ENCODE peak calls at places on chromosomes 12 and 14, in ten cellular contexts. T, A, O, N, G, M, J, H, K and Z are unnamed samples.

GRCh38 chr14:24138396-24139271 is 2.6 kb downstream of the PSME1 start:
- DNase-seq in M (no peak), H (no peak), G (no peak), K (no peak), A (no peak), O (no peak), J (no peak), N (no peak), T (no peak), Z (no peak)

GRCh38 chr12:1422604-1423315 is 171.6 kb downstream of the FBXL14 start:
- DNase-seq in H (no peak), K (peak; percentile 57), J (no peak), T (no peak), N (no peak), O (no peak), M (no peak), G (no peak), A (no peak), Z (no peak)

GRCh38 chr14:68608235-68608962 is 184.5 kb downstream of the ZFP36L1 start:
- DNase-seq in A (no peak), T (no peak), O (no peak), H (no peak), G (no peak), N (no peak), K (no peak), J (no peak), M (no peak), Z (no peak)

GRCh38 chr14:23481992-23482813 is 12.7 kb downstream of the NGDN start:
- DNase-seq in H (no peak), A (no peak), K (no peak), M (no peak), T (no peak), J (no peak), N (no peak), G (no peak), O (no peak), Z (no peak)

GRCh38 chr12:82415402-82415801 is 57.1 kb downstream of the METTL25 start:
- DNase-seq in J (no peak), G (no peak), K (no peak), A (peak; percentile 52), N (no peak), T (no peak), M (no peak), H (peak; percentile 90), O (no peak), Z (peak; percentile 2)

GRCh38 chr12:107450541-107450940 is 235.1 kb upstream of the PWP1 start:
- DNase-seq in T (no peak), M (no peak), O (no peak), A (no peak), H (no peak), N (no peak), J (peak; percentile 83), G (no peak), K (no peak), Z (peak; percentile 36)

GRCh38 chr12:81332054-81332453 is 254.2 kb downstream of the ACSS3 start:
- DNase-seq in T (no peak), H (no peak), O (no peak), M (no peak), A (peak; percentile 1), N (no peak), K (no peak), G (no peak), J (no peak), Z (no peak)

GRCh38 chr12:72025524-72025923 is 86.9 kb downstream of the TPH2 start:
- DNase-seq in O (no peak), K (no peak), H (peak; percentile 61), G (no peak), T (no peak), J (no peak), A (no peak), M (no peak), N (no peak), Z (no peak)

GRCh38 chr12:51320695-51321320 is 3.2 kb downstream of the BIN2 start:
- DNase-seq in H (no peak), M (no peak), A (no peak), N (no peak), T (no peak), O (no peak), K (no peak), J (peak; percentile 47), G (no peak), Z (peak; percentile 88)

GRCh38 chr12:43758247-43758727 is 303 bp downstream of the PUS7L start:
- DNase-seq in H (peak; percentile 33), O (no peak), N (no peak), A (no peak), K (no peak), M (peak; percentile 12), T (peak; percentile 16), G (peak; percentile 2), J (peak; percentile 68), Z (no peak)

GRCh38 chr14:50085570-50086315 is 30.6 kb downstream of the VCPKMT start:
- DNase-seq in M (no peak), A (peak; percentile 50), O (no peak), G (no peak), T (no peak), J (no peak), N (no peak), H (peak; percentile 73), K (peak; percentile 70), Z (no peak)

GRCh38 chr12:119409043-119409442 is 74.5 kb downstream of the CCDC60 start:
- DNase-seq in J (no peak), T (no peak), G (no peak), K (no peak), M (no peak), H (no peak), O (no peak), N (no peak), A (no peak), Z (no peak)